ENCODE peak calls at places on chromosome 3, in ten cellular contexts. Z is psoas muscle; V is neural progenitor cell; E is stomach; X is body of pancreas; C is kidney; U is fibroblast of lung; N is mammary epithelial cell; F is CD8-positive, alpha-beta memory T cell; I is MM.1S. R is an unnamed sample.

GRCh38 chr3:38362825-38363224 is 16.2 kb downstream of the XYLB start:
- DNase-seq in I (no peak), U (no peak), X (no peak), V (no peak), Z (no peak), N (no peak), F (no peak), E (no peak), C (no peak), R (no peak)

GRCh38 chr3:60598668-60599067 is 652.6 kb downstream of the FHIT start:
- DNase-seq in V (no peak), Z (no peak), I (no peak), U (no peak), N (no peak), X (no peak), C (no peak), F (no peak), E (no peak), R (no peak)

GRCh38 chr3:69326821-69327433 is 59.0 kb downstream of the FRMD4B start:
- DNase-seq in U (no peak), F (no peak), I (peak; percentile 94), V (no peak), E (no peak), C (no peak), N (no peak), Z (no peak), X (no peak), R (no peak)

GRCh38 chr3:46405301-46406079 is 1.4 kb downstream of the CCR5AS start:
- DNase-seq in V (no peak), Z (no peak), C (no peak), N (no peak), U (no peak), E (peak; percentile 65), X (peak; percentile 19), F (no peak), I (no peak), R (peak; percentile 82)

GRCh38 chr3:156772588-156773206 is 53.5 kb upstream of the LEKR1 start:
- DNase-seq in C (no peak), F (no peak), Z (no peak), U (peak; percentile 45), I (no peak), N (peak; percentile 57), V (no peak), E (no peak), X (peak; percentile 22), R (no peak)

GRCh38 chr3:191962324-191962723 is 501.4 kb downstream of the PYDC2 start:
- DNase-seq in Z (no peak), N (no peak), F (no peak), V (no peak), X (no peak), E (no peak), U (peak; percentile 13), C (no peak), I (no peak), R (no peak)

GRCh38 chr3:138257986-138258385 is 70.9 kb downstream of the ARMC8 start:
- DNase-seq in V (no peak), Z (no peak), N (no peak), C (no peak), F (no peak), I (peak; percentile 33), E (no peak), U (no peak), X (no peak), R (no peak)

GRCh38 chr3:196275126-196275525 is 12.4 kb downstream of the PCYT1A start:
- DNase-seq in N (no peak), Z (no peak), E (no peak), I (no peak), X (no peak), F (no peak), U (peak; percentile 45), C (no peak), V (no peak), R (no peak)

GRCh38 chr3:188262913-188263683 is 109.1 kb downstream of the LPP start:
- DNase-seq in C (no peak), X (no peak), Z (peak; percentile 74), V (no peak), I (no peak), N (no peak), E (no peak), F (no peak), U (peak; percentile 95), R (no peak)

GRCh38 chr3:121504598-121504997 is 41.2 kb downstream of the POLQ start:
- DNase-seq in F (no peak), N (no peak), V (no peak), C (no peak), E (no peak), Z (no peak), U (no peak), I (no peak), X (no peak), R (no peak)

GRCh38 chr3:414063-414462 is 217.5 kb downstream of the CHL1 start:
- DNase-seq in I (no peak), C (no peak), V (peak; percentile 18), X (no peak), F (no peak), Z (no peak), U (peak; percentile 1), E (no peak), N (no peak), R (no peak)

DNA sequence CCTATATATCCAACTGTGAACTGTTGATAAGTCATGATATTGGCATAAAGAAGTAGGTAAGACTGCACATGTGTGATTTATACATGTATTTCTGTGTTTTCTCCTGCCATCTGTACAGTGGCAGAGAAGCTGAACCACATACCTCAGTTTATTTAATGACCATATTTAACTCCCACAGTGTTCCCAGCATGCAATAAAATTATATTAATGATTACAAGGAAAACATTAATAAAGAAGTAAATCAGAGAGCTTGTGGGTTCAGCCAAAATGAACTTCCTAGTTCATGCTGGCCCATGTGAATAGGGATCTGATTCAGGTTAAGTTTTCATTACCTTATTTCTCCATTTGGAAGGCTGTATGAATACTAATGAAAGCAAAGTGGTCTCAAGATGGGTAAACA is 439.2 kb downstream of the CNTN6 start:
- DNase-seq in F (no peak), V (no peak), U (no peak), N (no peak), Z (no peak), C (no peak), I (no peak), X (no peak), E (no peak), R (no peak)
- H3K9me3 ChIP-seq in F (no peaks in the 10 kb centered on the region), V (no peaks in the 10 kb centered on the region), U (no peaks in the 10 kb centered on the region), N (peaks cover 10% of the 10 kb centered on the region), Z (peaks cover 5% of the 10 kb centered on the region), C (peaks cover 5% of the 10 kb centered on the region), I (no peaks in the 10 kb centered on the region), X (no peaks in the 10 kb centered on the region), E (peaks cover 9% of the 10 kb centered on the region), R (no peaks in the 10 kb centered on the region)

DNA sequence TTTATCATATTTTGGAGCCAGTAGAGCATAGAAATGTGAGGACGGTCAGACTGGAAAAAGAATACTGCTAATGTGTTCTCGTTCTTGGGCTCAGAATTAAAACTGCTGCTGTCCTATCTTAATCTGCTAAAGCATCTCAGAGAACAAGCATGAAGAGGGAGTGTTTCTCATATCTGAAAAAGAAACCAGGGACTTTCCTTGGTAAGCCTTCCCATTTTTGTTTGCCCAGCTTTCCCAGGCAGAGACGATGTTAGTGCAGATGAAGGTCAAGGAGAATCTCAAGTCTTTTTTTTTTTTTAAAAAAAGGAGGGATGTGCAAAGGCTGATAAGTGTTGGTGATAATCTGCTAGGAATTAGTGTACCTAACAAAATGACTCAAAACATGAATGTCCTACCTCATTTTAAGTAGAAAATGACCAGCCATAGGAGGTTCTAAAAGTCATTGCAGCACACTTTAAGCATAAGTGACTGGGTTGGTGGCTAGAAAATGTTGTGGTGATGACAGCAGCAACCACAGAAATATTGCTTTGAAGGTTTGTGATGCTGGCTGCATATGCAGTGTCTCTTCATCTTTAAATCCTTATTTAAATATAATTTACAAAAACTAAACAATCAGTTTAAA is 55.1 kb downstream of the CMSS1 start:
- DNase-seq in N (no peak), C (no peak), U (peak; percentile 45), X (no peak), E (no peak), I (no peak), F (no peak), Z (no peak), V (no peak), R (no peak)
- H3K4me3 ChIP-seq in N (no peak overlapping the region), C (peak overlapping the region; percentile 85), U (peak overlapping the region; percentile 75), X (no peak overlapping the region), E (peak overlapping the region; percentile 75), I (no peak overlapping the region), F (no peak overlapping the region), Z (peak overlapping the region; percentile 70), V (no peak overlapping the region), R (peak overlapping the region; percentile 76)

GRCh38 chr3:15309662-15310335 is 22.6 kb downstream of the SH3BP5 start:
- DNase-seq in F (no peak), C (no peak), Z (no peak), X (no peak), I (no peak), V (no peak), U (peak; percentile 56), N (peak; percentile 35), E (no peak), R (no peak)

GRCh38 chr3:15303728-15304127 is 28.7 kb downstream of the SH3BP5 start:
- DNase-seq in X (no peak), U (no peak), Z (no peak), F (no peak), C (no peak), N (no peak), V (no peak), I (no peak), E (no peak), R (no peak)

GRCh38 chr3:15305366-15305844 is 27.0 kb downstream of the SH3BP5 start:
- DNase-seq in F (no peak), Z (no peak), C (no peak), N (no peak), E (no peak), V (no peak), U (peak; percentile 82), I (no peak), X (no peak), R (no peak)

GRCh38 chr3:15307580-15307979 is 24.8 kb downstream of the SH3BP5 start:
- DNase-seq in N (no peak), X (no peak), C (no peak), Z (no peak), I (no peak), E (no peak), F (no peak), V (peak; percentile 28), U (no peak), R (no peak)

GRCh38 chr3:15306979-15307359 is 25.4 kb downstream of the SH3BP5 start:
- DNase-seq in N (no peak), U (no peak), X (no peak), C (no peak), Z (no peak), V (no peak), F (no peak), E (no peak), I (no peak), R (no peak)
- H3K27ac ChIP-seq in N (no peak overlapping the region), U (no peak overlapping the region), X (no peak overlapping the region), C (no peak overlapping the region), Z (no peak overlapping the region), V (no peak overlapping the region), F (peak overlapping the region; percentile 13), E (no peak overlapping the region), I (no peak overlapping the region), R (no peak overlapping the region)

DNA sequence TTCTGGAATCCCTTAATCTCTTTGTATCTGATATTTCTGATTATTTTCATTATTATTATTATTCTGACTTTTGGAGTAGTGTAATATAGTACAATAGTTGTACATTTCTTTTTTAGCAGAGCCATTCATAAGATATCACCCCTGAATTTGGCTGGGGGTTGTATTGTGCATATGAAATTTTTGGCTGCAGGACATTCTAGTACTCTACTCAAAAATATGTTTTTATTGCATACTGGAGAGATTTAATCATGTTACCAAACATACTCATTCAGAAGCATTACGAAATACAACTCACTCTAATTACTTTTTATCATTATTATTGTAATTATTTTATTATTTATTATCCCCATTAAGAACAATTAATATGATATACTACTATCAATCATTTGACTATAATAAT is 589.7 kb upstream of the KCNMB2 start:
- DNase-seq in U (no peak), Z (no peak), I (no peak), F (no peak), E (no peak), X (no peak), V (no peak), C (no peak), N (no peak), R (no peak)
- H3K9me3 ChIP-seq in U (no peaks in the 10 kb centered on the region), Z (no peaks in the 10 kb centered on the region), I (no peaks in the 10 kb centered on the region), F (no peaks in the 10 kb centered on the region), E (no peaks in the 10 kb centered on the region), X (no peaks in the 10 kb centered on the region), V (no peaks in the 10 kb centered on the region), C (no peaks in the 10 kb centered on the region), N (no peaks in the 10 kb centered on the region), R (no peaks in the 10 kb centered on the region)